ENCODE peak calls at places on chromosomes 7 and 10, in five cellular contexts. V is retinal pigment epithelial cell, F is neuronal stem cell, C is fibroblast of pulmonary artery, G is GM23248. Y is an unnamed sample.

GRCh38 chr10:77680065-77680464 is 42.5 kb upstream of the KCNMA1 start:
- DNase-seq in F (no peak), V (no peak), C (no peak), G (no peak), Y (no peak)

GRCh38 chr10:19811517-19811916 is 4.7 kb upstream of the PLXDC2 start:
- DNase-seq in V (no peak), C (peak; percentile 50), G (peak; percentile 55), F (no peak), Y (peak; percentile 58)

GRCh38 chr7:49324707-49325106 is 400.4 kb downstream of the CDC14C start:
- DNase-seq in C (peak; percentile 11), V (no peak), G (no peak), F (no peak), Y (no peak)

GRCh38 chr7:49714182-49714581 is 59.3 kb upstream of the VWC2 start:
- DNase-seq in G (no peak), V (no peak), F (no peak), C (no peak), Y (no peak)

GRCh38 chr10:132994371-132994796 is 52.0 kb upstream of the CFAP46 start:
- DNase-seq in V (no peak), G (peak; percentile 76), C (peak; percentile 13), F (no peak), Y (peak; percentile 1)

GRCh38 chr7:131509781-131510180 is 46.6 kb downstream of the PODXL start:
- DNase-seq in C (no peak), F (no peak), G (no peak), V (no peak), Y (no peak)

GRCh38 chr10:86105640-86106039 is 261.0 kb downstream of the GRID1 start:
- DNase-seq in G (no peak), C (no peak), V (no peak), F (no peak), Y (no peak)

GRCh38 chr10:119360181-119360921 is 153.0 kb downstream of the GRK5 start:
- DNase-seq in C (no peak), G (peak; percentile 32), V (no peak), F (no peak), Y (no peak)

GRCh38 chr7:101235050-101235449 is 2.6 kb downstream of the CLDN15 start:
- DNase-seq in F (no peak), G (peak; percentile 23), V (no peak), C (no peak), Y (no peak)

GRCh38 chr7:112140600-112140999 is 65.6 kb downstream of the DOCK4 start:
- DNase-seq in V (no peak), C (no peak), G (no peak), F (no peak), Y (no peak)

GRCh38 chr10:70169661-70170364 is 501 bp downstream of the SAR1A start:
- DNase-seq in F (peak; percentile 50), V (no peak), C (no peak), G (peak; percentile 54), Y (no peak)

GRCh38 chr10:53893061-53893460 is 908.0 kb downstream of the PCDH15 start:
- DNase-seq in G (no peak), F (no peak), V (no peak), C (no peak), Y (no peak)

GRCh38 chr7:116524609-116525297 is at the start of gene CAV1:
- DNase-seq in C (peak; percentile 92), G (peak; percentile 98), F (no peak), V (peak; percentile 51), Y (peak; percentile 97)

GRCh38 chr10:13993169-13993568 is 337.6 kb downstream of the FRMD4A start:
- DNase-seq in V (no peak), C (peak; percentile 93), F (no peak), G (peak; percentile 71), Y (peak; percentile 71)

GRCh38 chr7:41472427-41473125 is 230.3 kb downstream of the INHBA start:
- DNase-seq in C (no peak), G (peak; percentile 61), V (no peak), F (no peak), Y (peak; percentile 47)

GRCh38 chr10:28367865-28368541 is 65.1 kb upstream of the MPP7 start:
- DNase-seq in G (no peak), F (no peak), V (no peak), C (no peak), Y (no peak)

GRCh38 chr10:71244638-71245419 is 32.5 kb downstream of the UNC5B start:
- DNase-seq in C (peak; percentile 96), G (peak; percentile 87), V (no peak), F (no peak), Y (peak; percentile 75)

GRCh38 chr7:128845987-128846386 is 15.8 kb downstream of the FLNC start:
- DNase-seq in C (no peak), V (no peak), G (no peak), F (no peak), Y (no peak)

GRCh38 chr10:103905441-103905840 is 12.5 kb downstream of the STN1 start:
- DNase-seq in G (no peak), F (no peak), V (no peak), C (no peak), Y (peak; percentile 37)

GRCh38 chr7:103154042-103154441 is 5.1 kb upstream of the NAPEPLD start:
- DNase-seq in F (no peak), V (no peak), G (no peak), C (no peak), Y (no peak)

GRCh38 chr10:120734476-120735078 is 116.6 kb upstream of the WDR11 start:
- DNase-seq in G (no peak), C (peak; percentile 59), F (no peak), V (no peak), Y (no peak)

GRCh38 chr10:127535802-127536515 is 13.2 kb upstream of the NPS start:
- DNase-seq in F (no peak), C (no peak), G (no peak), V (no peak), Y (no peak)

GRCh38 chr7:140512317-140513000 is 33.2 kb upstream of the MKRN1 start:
- DNase-seq in C (no peak), G (peak; percentile 20), V (no peak), F (no peak), Y (no peak)

GRCh38 chr7:74404741-74405140 is 49.0 kb upstream of the GTF2IRD1 start:
- DNase-seq in G (no peak), V (no peak), F (no peak), C (no peak), Y (no peak)

GRCh38 chr7:36232971-36233550 is 80.0 kb downstream of the EEPD1 start:
- DNase-seq in C (no peak), G (no peak), V (no peak), F (no peak), Y (no peak)

GRCh38 chr7:135995751-135996150 is 18.6 kb upstream of the MTPN start:
- DNase-seq in G (no peak), F (no peak), V (no peak), C (no peak), Y (no peak)

GRCh38 chr10:107915277-107915634 is 750.8 kb upstream of the SORCS1 start:
- DNase-seq in C (peak; percentile 19), F (no peak), G (peak; percentile 68), V (peak; percentile 8), Y (peak; percentile 8)

GRCh38 chr7:28674359-28674782 is 262.1 kb downstream of the CREB5 start:
- DNase-seq in V (no peak), G (peak; percentile 9), C (no peak), F (no peak), Y (no peak)

GRCh38 chr7:130886438-130887135 is 152.6 kb upstream of the KLF14 start:
- DNase-seq in G (peak; percentile 44), C (no peak), F (no peak), V (no peak), Y (no peak)

GRCh38 chr7:105808209-105808608 is 68.2 kb downstream of the ATXN7L1 start:
- DNase-seq in V (no peak), F (no peak), C (no peak), G (no peak), Y (no peak)
- H3K4me3 ChIP-seq in V (no peak overlapping the region), F (no peak overlapping the region), C (no peak overlapping the region), G (no peak overlapping the region), Y (no peak overlapping the region)

GRCh38 chr7:88363869-88364268 is 57.2 kb upstream of the STEAP4 start:
- DNase-seq in V (no peak), F (no peak), C (no peak), G (no peak), Y (no peak)

GRCh38 chr7:88368686-88369085 is 62.0 kb upstream of the STEAP4 start:
- DNase-seq in G (no peak), F (no peak), C (no peak), V (no peak), Y (no peak)

GRCh38 chr7:88361357-88361756 is 54.7 kb upstream of the STEAP4 start:
- DNase-seq in C (no peak), G (no peak), F (no peak), V (no peak), Y (no peak)

GRCh38 chr7:88363249-88363648 is 56.6 kb upstream of the STEAP4 start:
- DNase-seq in F (no peak), G (no peak), V (no peak), C (no peak), Y (no peak)

GRCh38 chr7:88366845-88367244 is 60.2 kb upstream of the STEAP4 start:
- DNase-seq in C (no peak), G (no peak), F (no peak), V (no peak), Y (no peak)
- H3K4me3 ChIP-seq in C (no peak overlapping the region), G (no peak overlapping the region), F (no peak overlapping the region), V (no peak overlapping the region), Y (no peak overlapping the region)

GRCh38 chr7:151410405-151411390 is 860 bp upstream of the WDR86 start:
- DNase-seq in F (peak; percentile 51), G (no peak), C (no peak), V (no peak), Y (no peak)

GRCh38 chr7:151413241-151413640 is 3.4 kb upstream of the WDR86 start:
- DNase-seq in V (no peak), G (no peak), F (no peak), C (no peak), Y (no peak)

GRCh38 chr7:151409555-151410404 is at the start of gene WDR86:
- DNase-seq in F (peak; percentile 58), V (no peak), G (no peak), C (no peak), Y (no peak)

GRCh38 chr7:151412318-151412717 is 2.5 kb upstream of the WDR86 start:
- DNase-seq in F (no peak), G (no peak), V (no peak), C (no peak), Y (no peak)

GRCh38 chr7:151411551-151411950 is 1.7 kb upstream of the WDR86 start:
- DNase-seq in G (no peak), V (no peak), C (no peak), F (no peak), Y (no peak)
- H3K4me3 ChIP-seq in G (no peak overlapping the region), V (no peak overlapping the region), C (no peak overlapping the region), F (no peak overlapping the region), Y (no peak overlapping the region)

DNA sequence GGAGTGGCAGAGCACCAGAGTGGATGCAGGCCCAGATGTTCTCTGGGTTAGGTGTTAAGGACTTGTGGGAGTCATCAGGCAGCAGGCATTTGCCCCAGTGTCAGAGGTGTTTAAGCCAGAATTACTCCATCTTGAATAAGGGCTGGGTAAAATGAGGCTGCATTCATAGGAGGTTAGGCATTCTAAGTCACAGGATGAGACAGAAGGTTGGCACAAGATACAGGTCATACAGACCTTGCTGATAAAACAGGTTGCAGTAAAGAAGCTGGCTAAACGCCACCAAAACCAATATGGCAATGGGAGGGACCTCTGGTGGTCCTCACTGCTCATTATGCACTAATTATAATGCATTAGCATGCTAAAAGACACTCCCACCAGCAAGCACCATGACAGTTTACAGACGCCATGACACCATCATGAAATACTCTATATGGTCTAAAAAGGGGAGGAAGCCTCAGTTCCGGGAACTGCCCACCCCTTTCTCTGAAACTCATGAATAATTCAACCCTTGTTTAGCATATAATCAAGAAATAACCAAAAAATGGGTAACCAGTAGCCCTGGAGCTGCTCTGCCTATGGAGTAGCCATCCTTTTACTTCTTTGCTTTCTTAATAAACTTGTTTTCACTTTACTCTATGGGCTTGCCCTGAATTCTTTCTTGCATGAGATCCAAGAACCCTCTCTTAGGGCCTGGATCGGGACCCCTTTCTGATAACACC is 882 bp upstream of the LRRC61 start:
- DNase-seq in G (no peak), F (no peak), C (no peak), V (no peak), Y (no peak)
- H3K4me3 ChIP-seq in G (no peak overlapping the region), F (no peak overlapping the region), C (no peak overlapping the region), V (peak overlapping the region; percentile 60), Y (peak overlapping the region; percentile 35)